ENCODE peak calls at places on chromosome 2, in four cellular contexts. R is GM12891, C is GM12878, H is K562. Q is an unnamed sample.

GRCh38 chr2:65164379-65165023 is 34.6 kb upstream of the RAB1A start:
- DNase-seq in H (no peak), R (no peak), C (no peak), Q (no peak)

GRCh38 chr2:143988082-143988481 is 531.8 kb downstream of the ZEB2 start:
- DNase-seq in C (no peak), H (no peak), R (no peak), Q (no peak)

GRCh38 chr2:190320696-190321095 is 1.1 kb upstream of the HIBCH start:
- DNase-seq in H (no peak), C (no peak), R (no peak), Q (no peak)

GRCh38 chr2:199015072-199015471 is 442.7 kb downstream of the SATB2 start:
- DNase-seq in H (no peak), C (no peak), R (no peak), Q (no peak)

GRCh38 chr2:43075906-43076585 is 150.4 kb downstream of the ZFP36L2 start:
- DNase-seq in H (no peak), R (no peak), C (no peak), Q (no peak)

GRCh38 chr2:127932199-127932877 is 46.6 kb upstream of the AMMECR1L start:
- DNase-seq in H (no peak), R (no peak), C (no peak), Q (no peak)

GRCh38 chr2:233075966-233076339 is 15.8 kb downstream of the INPP5D start:
- DNase-seq in C (peak; percentile 82), R (no peak), H (no peak), Q (peak; percentile 78)

GRCh38 chr2:222404126-222404891 is 20.0 kb upstream of the SGPP2 start:
- DNase-seq in H (no peak), R (no peak), C (no peak), Q (peak; percentile 86)

GRCh38 chr2:73244580-73244979 is 10.5 kb downstream of the CCT7 start:
- DNase-seq in H (no peak), R (no peak), C (no peak), Q (no peak)

GRCh38 chr2:148922776-148923175 is 47.7 kb downstream of the KIF5C start:
- DNase-seq in H (no peak), R (no peak), C (no peak), Q (no peak)

GRCh38 chr2:134127496-134127895 is 126.4 kb upstream of the MGAT5 start:
- DNase-seq in C (no peak), H (no peak), R (peak; percentile 37), Q (no peak)

GRCh38 chr2:240820014-240820606 is at the start of gene KIF1A:
- DNase-seq in R (no peak), C (no peak), H (no peak), Q (no peak)

GRCh38 chr2:134087371-134087921 is 166.4 kb upstream of the MGAT5 start:
- DNase-seq in C (no peak), H (no peak), R (no peak), Q (no peak)

GRCh38 chr2:220332886-220333285 is 705.5 kb downstream of the SLC4A3 start:
- DNase-seq in C (no peak), H (no peak), R (no peak), Q (no peak)

GRCh38 chr2:166376873-166377272 is 1.1 kb upstream of the SCN9A start:
- DNase-seq in C (no peak), R (no peak), H (no peak), Q (no peak)

GRCh38 chr2:135913726-135914365 is 37.6 kb upstream of the MCM6 start:
- DNase-seq in C (no peak), R (no peak), H (peak; percentile 35), Q (peak; percentile 45)

GRCh38 chr2:163774862-163775261 is 39.1 kb upstream of the FIGN start:
- DNase-seq in C (no peak), H (no peak), R (no peak), Q (no peak)

GRCh38 chr2:151817929-151818328 is 10.3 kb downstream of the ARL5A start:
- DNase-seq in C (no peak), R (no peak), H (no peak), Q (no peak)

GRCh38 chr2:32882911-32883810 is 63.6 kb upstream of the LTBP1 start:
- DNase-seq in C (no peak), R (no peak), H (no peak), Q (no peak)

GRCh38 chr2:27249891-27250651 is 12.8 kb downstream of the SLC30A3 start:
- DNase-seq in R (peak; percentile 80), C (no peak), H (peak; percentile 84), Q (peak; percentile 68)

GRCh38 chr2:144083211-144083610 is 436.7 kb downstream of the ZEB2 start:
- DNase-seq in R (no peak), H (no peak), C (no peak), Q (no peak)

GRCh38 chr2:124024491-124025348 is at the start of gene CNTNAP5:
- DNase-seq in C (no peak), R (peak; percentile 32), H (peak; percentile 39), Q (peak; percentile 3)

GRCh38 chr2:101516833-101517690 is 42.1 kb upstream of the RFX8 start:
- DNase-seq in R (no peak), C (no peak), H (no peak), Q (peak; percentile 84)

GRCh38 chr2:203578511-203579130 is 43.5 kb upstream of the RAPH1 start:
- DNase-seq in C (no peak), H (no peak), R (no peak), Q (no peak)

GRCh38 chr2:176637134-176637496 is 367.9 kb downstream of the MTX2 start:
- DNase-seq in H (no peak), C (no peak), R (no peak), Q (no peak)

GRCh38 chr2:32463110-32463509 is 106.3 kb downstream of the BIRC6 start:
- DNase-seq in H (no peak), R (no peak), C (no peak), Q (no peak)

GRCh38 chr2:118697771-118698170 is 149.7 kb downstream of the EN1 start:
- DNase-seq in R (no peak), H (no peak), C (no peak), Q (no peak)

GRCh38 chr2:155266579-155266978 is 568.1 kb downstream of the KCNJ3 start:
- DNase-seq in H (no peak), C (no peak), R (no peak), Q (no peak)

GRCh38 chr2:203097735-203098134 is 83.1 kb downstream of the NBEAL1 start:
- DNase-seq in H (no peak), R (no peak), C (no peak), Q (no peak)

GRCh38 chr2:233671290-233672161 is at the start of gene UGT1A9:
- DNase-seq in H (no peak), C (no peak), R (no peak), Q (no peak)

GRCh38 chr2:169086893-169087467 is 17.6 kb downstream of the DHRS9 start:
- DNase-seq in C (no peak), H (no peak), R (no peak), Q (no peak)

GRCh38 chr2:124241-124880 is 78.1 kb upstream of the FAM110C start:
- DNase-seq in C (no peak), H (no peak), R (no peak), Q (no peak)

GRCh38 chr2:104702451-104702850 is 151.5 kb upstream of the POU3F3 start:
- DNase-seq in R (no peak), H (no peak), C (no peak), Q (no peak)

GRCh38 chr2:53202063-53202462 is 565.5 kb upstream of the CHAC2 start:
- DNase-seq in H (no peak), R (no peak), C (no peak), Q (no peak)

GRCh38 chr2:178271629-178272333 is 77.5 kb downstream of the OSBPL6 start:
- DNase-seq in H (no peak), R (no peak), C (no peak), Q (no peak)

GRCh38 chr2:153567367-153567766 is 88.8 kb upstream of the RPRM start:
- DNase-seq in R (no peak), H (no peak), C (no peak), Q (no peak)

GRCh38 chr2:215769246-215769645 is 244.1 kb downstream of the MREG start:
- DNase-seq in H (no peak), C (no peak), R (no peak), Q (no peak)

GRCh38 chr2:208142255-208142924 is 3.6 kb downstream of the CRYGB start:
- DNase-seq in C (no peak), H (no peak), R (no peak), Q (no peak)

GRCh38 chr2:97868986-97869721 is 126.6 kb downstream of the TMEM131 start:
- DNase-seq in C (no peak), H (no peak), R (no peak), Q (peak; percentile 36)

GRCh38 chr2:36653155-36653554 is 43.4 kb upstream of the VIT start:
- DNase-seq in R (no peak), H (no peak), C (no peak), Q (no peak)

DNA sequence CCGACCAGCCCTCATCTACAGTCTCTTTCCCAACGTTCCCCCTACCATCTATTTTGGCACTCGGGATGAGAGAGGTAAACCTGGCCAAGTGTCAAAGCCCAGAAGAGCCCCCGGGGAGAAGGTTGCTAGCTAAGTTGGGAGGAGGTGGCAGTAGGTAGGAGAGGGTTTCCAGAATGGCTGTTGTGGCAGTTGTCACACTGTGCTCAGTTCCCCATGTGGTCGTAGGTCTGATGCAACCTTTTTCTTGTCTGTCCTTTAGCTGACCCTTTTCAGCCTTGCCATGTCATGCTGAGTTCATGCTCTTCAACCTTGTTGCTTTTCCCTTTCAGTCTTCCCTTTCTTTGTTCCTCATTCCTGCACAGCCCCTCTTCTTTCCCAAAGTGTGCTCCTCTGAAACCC is 34.5 kb downstream of the TTLL4 start:
- DNase-seq in H (no peak), R (no peak), C (no peak), Q (peak; percentile 92)
- TF ChIP-seq SPI1 in H (no peak), R (peak; percentile 72), C (peak; percentile 58), Q (peak; percentile 50)

GRCh38 chr2:85777441-85777861 is 23.7 kb downstream of the ATOH8 start:
- DNase-seq in H (no peak), C (no peak), R (no peak), Q (no peak)

GRCh38 chr2:85778646-85779364 is 25.0 kb downstream of the ATOH8 start:
- DNase-seq in R (no peak), H (no peak), C (no peak), Q (no peak)

GRCh38 chr2:85779641-85780315 is 26.0 kb downstream of the ATOH8 start:
- DNase-seq in H (no peak), R (no peak), C (no peak), Q (peak; percentile 82)

GRCh38 chr2:85783796-85784195 is 30.0 kb downstream of the ATOH8 start:
- DNase-seq in C (no peak), R (no peak), H (peak; percentile 45), Q (no peak)

GRCh38 chr2:85780316-85781092 is 26.7 kb downstream of the ATOH8 start:
- DNase-seq in H (no peak), C (no peak), R (no peak), Q (no peak)
- TF ChIP-seq SPI1 in H (no peak), C (no peak), R (no peak), Q (no peak)

GRCh38 chr2:7887441-7887840 is 794.4 kb upstream of the ID2 start:
- DNase-seq in C (no peak), H (no peak), R (no peak), Q (no peak)
- TF ChIP-seq SPI1 in C (no peak), H (no peak), R (no peak), Q (no peak)

DNA sequence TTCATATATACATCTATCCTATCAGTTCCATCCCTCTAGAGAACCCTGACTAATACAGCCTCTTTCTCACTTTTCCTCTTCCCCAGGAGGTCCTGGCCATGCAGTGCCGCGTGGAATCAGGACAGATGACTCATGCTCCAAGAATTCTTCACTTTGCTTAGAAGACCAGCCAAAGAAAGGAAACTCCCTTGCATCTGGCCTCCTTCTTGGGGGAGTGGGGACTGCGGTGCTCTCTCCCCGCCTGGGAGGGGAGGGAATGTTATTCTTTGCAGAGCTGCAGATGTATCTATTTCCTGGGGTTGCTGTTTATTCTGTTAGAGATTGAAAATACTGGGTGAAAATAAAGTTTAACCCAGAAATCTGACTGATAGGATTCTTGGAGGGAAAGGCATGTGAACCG is 111.5 kb upstream of the SH3BP4 start:
- DNase-seq in C (no peak), R (no peak), H (no peak), Q (no peak)
- TF ChIP-seq SPI1 in C (no peak), R (no peak), H (no peak), Q (no peak)

Q was measured in HL-60.